ENCODE peak calls at places on chromosomes 4 and X, in five cellular contexts. K, W, T, B and L are unnamed samples.

GRCh38 chrX:153766098-153766817 is 2.2 kb downstream of the PLXNB3 start:
- DNase-seq in K (peak; percentile 66), W (peak; percentile 31), T (peak; percentile 66), B (peak; percentile 11), L (no peak)

GRCh38 chr4:93183589-93183988 is 645.0 kb upstream of the ATOH1 start:
- DNase-seq in K (no peak), W (no peak), T (no peak), B (no peak), L (no peak)

GRCh38 chrX:137031517-137032377 is 2.0 kb downstream of the GPR101 start:
- DNase-seq in K (peak; percentile 44), W (no peak), T (peak; percentile 42), B (peak; percentile 20), L (peak; percentile 51)

GRCh38 chr4:16582526-16582925 is 315.9 kb downstream of the LDB2 start:
- DNase-seq in K (no peak), W (no peak), T (no peak), B (no peak), L (peak; percentile 27)

GRCh38 chrX:126655061-126655460 is 102.4 kb upstream of the DCAF12L1 start:
- DNase-seq in K (no peak), W (no peak), T (no peak), B (no peak), L (no peak)

GRCh38 chrX:15301924-15302323 is 13.5 kb downstream of the ASB11 start:
- DNase-seq in K (peak; percentile 40), W (no peak), T (no peak), B (no peak), L (no peak)

GRCh38 chr4:68572653-68573052 is 3.5 kb downstream of the UGT2B17 start:
- DNase-seq in K (no peak), W (no peak), T (no peak), B (no peak), L (no peak)

GRCh38 chr4:24675723-24676122 is 91.4 kb upstream of the DHX15 start:
- DNase-seq in K (no peak), W (no peak), T (no peak), B (no peak), L (no peak)

GRCh38 chrX:30577362-30577961 is at the start of gene TASL:
- DNase-seq in K (no peak), W (no peak), T (no peak), B (no peak), L (no peak)

GRCh38 chr4:147594107-147594506 is 23.1 kb upstream of the TMEM184C start:
- DNase-seq in K (no peak), W (no peak), T (no peak), B (no peak), L (no peak)

GRCh38 chr4:26787461-26788340 is 72.9 kb upstream of the STIM2 start:
- DNase-seq in K (peak; percentile 84), W (no peak), T (peak; percentile 48), B (peak; percentile 36), L (no peak)

GRCh38 chr4:61200991-61201526 is 933 bp downstream of the ADGRL3 start:
- DNase-seq in K (no peak), W (no peak), T (no peak), B (no peak), L (peak; percentile 46)